ENCODE peak calls at places on chromosome 1, in nine cellular contexts. Y is spleen, J is uterus, A is transverse colon, M is adrenal gland, W is heart left ventricle, F is endothelial cell of umbilical vein, E is tibial nerve, O is Peyer's patch. T is an unnamed sample.

GRCh38 chr1:12229835-12230548 is at the start of gene VPS13D:
- DNase-seq in Y (peak), J (peak), A (peak), M (peak), W (peak), F (peak), E (peak), O (peak), T (peak)

GRCh38 chr1:154999651-155000474 is 2.7 kb upstream of the ZBTB7B start:
- DNase-seq in Y (peak), J (peak), A (peak), M (no peak), W (no peak), F (peak), E (no peak), O (peak), T (peak)

GRCh38 chr1:222250376-222250775 is 297.5 kb downstream of the HHIPL2 start:
- DNase-seq in Y (no peak), J (no peak), A (no peak), M (no peak), W (no peak), F (no peak), E (no peak), O (no peak), T (no peak)

GRCh38 chr1:15578921-15579682 is 5.7 kb downstream of the AGMAT start:
- DNase-seq in Y (peak), J (no peak), A (no peak), M (no peak), W (no peak), F (no peak), E (no peak), O (no peak), T (no peak)

GRCh38 chr1:102097451-102097850 is 100.7 kb upstream of the OLFM3 start:
- DNase-seq in Y (no peak), J (no peak), A (peak), M (no peak), W (no peak), F (no peak), E (no peak), O (no peak), T (no peak)

GRCh38 chr1:85325920-85326319 is 49.5 kb upstream of the BCL10 start:
- DNase-seq in Y (no peak), J (no peak), A (no peak), M (no peak), W (no peak), F (no peak), E (no peak), O (no peak), T (no peak)

GRCh38 chr1:94962745-94963265 is 35.9 kb upstream of the CNN3 start:
- DNase-seq in Y (no peak), J (peak), A (peak), M (peak), W (peak), F (peak), E (no peak), O (peak), T (peak)

GRCh38 chr1:109625176-109625575 is 5.5 kb downstream of the AMPD2 start:
- DNase-seq in Y (no peak), J (no peak), A (no peak), M (no peak), W (no peak), F (no peak), E (no peak), O (no peak), T (no peak)

GRCh38 chr1:117284408-117285215 is 73.9 kb upstream of the VTCN1 start:
- DNase-seq in Y (no peak), J (no peak), A (no peak), M (no peak), W (no peak), F (peak), E (no peak), O (no peak), T (peak)

GRCh38 chr1:37434292-37434907 is 40.0 kb upstream of the ZC3H12A start:
- DNase-seq in Y (peak), J (peak), A (peak), M (peak), W (peak), F (peak), E (peak), O (peak), T (peak)

GRCh38 chr1:32801096-32801713 is 16.0 kb downstream of the YARS1 start:
- DNase-seq in Y (no peak), J (no peak), A (no peak), M (no peak), W (no peak), F (no peak), E (no peak), O (no peak), T (no peak)

GRCh38 chr1:201917362-201918033 is 28.8 kb downstream of the SHISA4 start:
- DNase-seq in Y (no peak), J (peak), A (no peak), M (no peak), W (no peak), F (peak), E (peak), O (no peak), T (no peak)

GRCh38 chr1:158007949-158008386 is 14.5 kb downstream of the KIRREL1 start:
- DNase-seq in Y (no peak), J (no peak), A (no peak), M (no peak), W (no peak), F (peak), E (no peak), O (no peak), T (no peak)

GRCh38 chr1:50332941-50333594 is 90.2 kb downstream of the DMRTA2 start:
- DNase-seq in Y (peak), J (peak), A (peak), M (peak), W (peak), F (peak), E (no peak), O (peak), T (peak)

GRCh38 chr1:163668472-163668871 is 346.7 kb downstream of the NUF2 start:
- DNase-seq in Y (no peak), J (no peak), A (no peak), M (no peak), W (no peak), F (no peak), E (no peak), O (no peak), T (no peak)

GRCh38 chr1:199172286-199173124 is 533.7 kb downstream of the PTPRC start:
- DNase-seq in Y (no peak), J (no peak), A (no peak), M (no peak), W (no peak), F (no peak), E (no peak), O (no peak), T (no peak)

GRCh38 chr1:100287162-100287561 is 21.1 kb downstream of the RTCA start:
- DNase-seq in Y (no peak), J (no peak), A (no peak), M (no peak), W (no peak), F (no peak), E (no peak), O (no peak), T (no peak)

GRCh38 chr1:44305962-44306422 is 49.1 kb downstream of the ERI3 start:
- DNase-seq in Y (no peak), J (no peak), A (no peak), M (no peak), W (no peak), F (no peak), E (no peak), O (no peak), T (no peak)

GRCh38 chr1:86152887-86153286 is 3.7 kb downstream of the COL24A1 start:
- DNase-seq in Y (no peak), J (no peak), A (no peak), M (no peak), W (no peak), F (no peak), E (no peak), O (no peak), T (no peak)

GRCh38 chr1:234927312-234927967 is 201.2 kb downstream of the TOMM20 start:
- DNase-seq in Y (no peak), J (no peak), A (no peak), M (no peak), W (peak), F (no peak), E (no peak), O (no peak), T (no peak)

GRCh38 chr1:177847843-177848242 is 122.0 kb downstream of the SEC16B start:
- DNase-seq in Y (no peak), J (no peak), A (no peak), M (no peak), W (no peak), F (no peak), E (no peak), O (no peak), T (no peak)

GRCh38 chr1:93608188-93609109 is 73.2 kb downstream of the BCAR3 start:
- DNase-seq in Y (no peak), J (no peak), A (no peak), M (no peak), W (peak), F (peak), E (no peak), O (no peak), T (no peak)

GRCh38 chr1:55882931-55883330 is 667.8 kb upstream of the USP24 start:
- DNase-seq in Y (no peak), J (no peak), A (no peak), M (no peak), W (no peak), F (no peak), E (no peak), O (no peak), T (no peak)

GRCh38 chr1:121519042-121519755 is 334.4 kb downstream of the SRGAP2C start:
- DNase-seq in Y (peak), J (no peak), A (peak), M (peak), W (peak), F (peak), E (no peak), O (peak), T (peak)

GRCh38 chr1:36389960-36390359 is 4.2 kb upstream of the STK40 start:
- DNase-seq in Y (no peak), J (no peak), A (no peak), M (no peak), W (no peak), F (no peak), E (no peak), O (no peak), T (no peak)

GRCh38 chr1:41109316-41110263 is 88.1 kb upstream of the SLFNL1 start:
- DNase-seq in Y (no peak), J (peak), A (peak), M (peak), W (peak), F (peak), E (peak), O (no peak), T (peak)

GRCh38 chr1:21833392-21833976 is 21.4 kb downstream of the LDLRAD2 start:
- DNase-seq in Y (no peak), J (no peak), A (no peak), M (no peak), W (no peak), F (no peak), E (no peak), O (no peak), T (no peak)

DNA sequence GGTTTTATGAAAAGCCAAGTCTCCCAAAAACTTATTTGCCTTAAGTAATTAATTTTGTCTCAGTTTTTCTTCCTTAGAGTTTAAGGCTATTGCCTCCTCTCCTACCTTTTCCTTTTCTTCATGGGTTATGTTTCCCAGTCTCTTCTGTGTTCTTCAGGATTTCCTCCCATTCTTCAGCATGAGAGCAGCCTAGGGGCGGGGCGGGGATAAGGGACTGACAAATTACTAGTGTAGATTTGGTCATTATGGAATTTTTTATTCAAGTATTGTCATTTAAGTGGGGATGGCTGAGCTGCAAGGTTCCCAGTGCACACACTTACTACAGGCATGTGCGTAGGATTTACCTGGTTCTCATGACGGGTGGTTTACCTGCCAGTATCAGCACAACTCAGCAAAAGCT is 35.2 kb upstream of the PIGV start:
- DNase-seq in Y (no peak), J (no peak), A (no peak), M (no peak), W (peak), F (peak), E (no peak), O (no peak), T (no peak)
- H3K27ac ChIP-seq in Y (peak), J (peak), A (no peak), M (no peak), W (peak), F (peak), E (peak), O (peak), T (no peak)

GRCh38 chr1:27005648-27006496 is 6.8 kb downstream of the TENT5B start:
- DNase-seq in Y (no peak), J (no peak), A (no peak), M (no peak), W (no peak), F (no peak), E (no peak), O (no peak), T (peak)

GRCh38 chr1:27003745-27004470 is 8.7 kb downstream of the TENT5B start:
- DNase-seq in Y (no peak), J (no peak), A (no peak), M (no peak), W (no peak), F (no peak), E (no peak), O (no peak), T (no peak)

GRCh38 chr1:27005166-27005530 is 7.5 kb downstream of the TENT5B start:
- DNase-seq in Y (no peak), J (no peak), A (no peak), M (no peak), W (no peak), F (no peak), E (no peak), O (no peak), T (no peak)

GRCh38 chr1:27006683-27007082 is 6.0 kb downstream of the TENT5B start:
- DNase-seq in Y (no peak), J (no peak), A (no peak), M (no peak), W (no peak), F (no peak), E (no peak), O (no peak), T (no peak)

DNA sequence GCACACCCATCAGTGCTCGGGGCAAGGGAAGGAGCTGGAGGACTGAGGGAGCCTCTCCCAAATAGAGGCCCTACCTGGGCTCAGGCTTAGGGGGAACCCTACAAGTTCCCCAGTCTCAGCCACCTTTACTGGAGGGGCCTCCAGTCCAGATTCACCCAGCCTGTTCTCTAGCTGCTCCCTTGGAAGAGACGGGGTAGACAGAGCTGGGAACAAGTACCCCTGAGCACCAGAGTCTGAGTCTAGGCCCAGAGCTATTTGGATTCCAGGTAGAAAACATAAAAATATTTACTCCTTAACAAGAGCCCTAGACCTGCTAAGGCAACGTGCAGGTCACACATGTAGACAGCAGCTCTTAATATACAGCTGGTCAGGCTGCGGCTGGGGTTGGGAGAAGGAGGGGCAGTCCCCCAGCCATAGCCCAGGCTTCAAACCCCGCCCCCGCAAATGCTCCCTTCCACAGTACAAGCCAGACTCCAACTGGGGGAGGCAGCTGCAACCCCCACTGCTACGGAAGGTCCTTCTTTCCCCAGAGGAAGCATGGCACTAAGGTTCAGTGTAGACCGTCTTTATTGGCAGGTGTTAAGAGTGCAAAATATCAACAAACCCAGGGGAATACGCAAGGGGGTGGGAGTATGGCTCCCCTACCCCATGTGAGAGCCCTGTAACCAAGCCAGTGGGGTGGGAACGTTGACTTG is 8.0 kb downstream of the TENT5B start:
- DNase-seq in Y (no peak), J (peak), A (no peak), M (no peak), W (no peak), F (no peak), E (no peak), O (no peak), T (no peak)
- TF ChIP-seq POLR2A in Y (no peak), J (no peak), A (no peak), M (no peak), W (no peak), F (no peak), E (no peak), O (no peak), T (no peak)

GRCh38 chr1:162117039-162117816 is 47.7 kb downstream of the NOS1AP start:
- DNase-seq in Y (no peak), J (no peak), A (no peak), M (no peak), W (no peak), F (no peak), E (no peak), O (no peak), T (no peak)
- H3K4me3 ChIP-seq in Y (no peak), J (no peak), A (no peak), M (no peak), W (no peak), F (no peak), E (no peak), O (no peak), T (no peak)

GRCh38 chr1:4268890-4269286 is 368.8 kb upstream of the C1orf174 start:
- DNase-seq in Y (no peak), J (no peak), A (no peak), M (no peak), W (no peak), F (no peak), E (no peak), O (no peak), T (no peak)
- H3K27ac ChIP-seq in Y (no peak), J (no peak), A (no peak), M (no peak), W (no peak), F (no peak), E (no peak), O (no peak), T (no peak)